ENCODE peak calls at places on chromosomes 3 and 15, in six cellular contexts. One of them, this sample, is unnamed.

GRCh38 chr15:38522922-38523321 is 41.7 kb downstream of the RASGRP1 start:
- DNase-seq in psoas muscle: no peak
- DNase-seq in stimulated activated CD4-positive, alpha-beta T cell treated with anti-CD3 and anti-CD28 coated beads, TNF-alpha, amount 100 ng/mL, for 4 hours: no peak
- DNase-seq in NCI-H1694 treated with DMSO at 0.1 percent for 48 hours: no peak
- DNase-seq in LoVo: no peak
- DNase-seq in T follicular helper cell: no peak
- DNase-seq in this sample: no peak

GRCh38 chr3:31813197-31813596 is 167.9 kb downstream of the OSBPL10 start:
- DNase-seq in psoas muscle: no peak
- DNase-seq in stimulated activated CD4-positive, alpha-beta T cell treated with anti-CD3 and anti-CD28 coated beads, TNF-alpha, amount 100 ng/mL, for 4 hours: no peak
- DNase-seq in NCI-H1694 treated with DMSO at 0.1 percent for 48 hours: no peak
- DNase-seq in LoVo: no peak
- DNase-seq in T follicular helper cell: no peak
- DNase-seq in this sample: no peak

GRCh38 chr15:90025461-90026033 is 24.4 kb downstream of the ZNF710 start:
- DNase-seq in psoas muscle: no peak
- DNase-seq in stimulated activated CD4-positive, alpha-beta T cell treated with anti-CD3 and anti-CD28 coated beads, TNF-alpha, amount 100 ng/mL, for 4 hours: no peak
- DNase-seq in NCI-H1694 treated with DMSO at 0.1 percent for 48 hours: no peak
- DNase-seq in LoVo: no peak
- DNase-seq in T follicular helper cell: no peak
- DNase-seq in this sample: no peak

GRCh38 chr3:36540898-36541518 is 160.7 kb downstream of the STAC start:
- DNase-seq in psoas muscle: no peak
- DNase-seq in stimulated activated CD4-positive, alpha-beta T cell treated with anti-CD3 and anti-CD28 coated beads, TNF-alpha, amount 100 ng/mL, for 4 hours: no peak
- DNase-seq in NCI-H1694 treated with DMSO at 0.1 percent for 48 hours: no peak
- DNase-seq in LoVo: peak; percentile 16
- DNase-seq in T follicular helper cell: no peak
- DNase-seq in this sample: peak; percentile 27

GRCh38 chr15:26712350-26712749 is 60.5 kb downstream of the GABRB3 start:
- DNase-seq in psoas muscle: no peak
- DNase-seq in stimulated activated CD4-positive, alpha-beta T cell treated with anti-CD3 and anti-CD28 coated beads, TNF-alpha, amount 100 ng/mL, for 4 hours: no peak
- DNase-seq in NCI-H1694 treated with DMSO at 0.1 percent for 48 hours: no peak
- DNase-seq in LoVo: no peak
- DNase-seq in T follicular helper cell: no peak
- DNase-seq in this sample: no peak

GRCh38 chr15:74264081-74264501 is 28.0 kb downstream of the CCDC33 start:
- DNase-seq in psoas muscle: no peak
- DNase-seq in stimulated activated CD4-positive, alpha-beta T cell treated with anti-CD3 and anti-CD28 coated beads, TNF-alpha, amount 100 ng/mL, for 4 hours: no peak
- DNase-seq in NCI-H1694 treated with DMSO at 0.1 percent for 48 hours: no peak
- DNase-seq in LoVo: no peak
- DNase-seq in T follicular helper cell: no peak
- DNase-seq in this sample: no peak

GRCh38 chr3:52317601-52318000 is 1.5 kb downstream of the DNAH1 start:
- DNase-seq in psoas muscle: peak; percentile 81
- DNase-seq in stimulated activated CD4-positive, alpha-beta T cell treated with anti-CD3 and anti-CD28 coated beads, TNF-alpha, amount 100 ng/mL, for 4 hours: peak; percentile 46
- DNase-seq in NCI-H1694 treated with DMSO at 0.1 percent for 48 hours: no peak
- DNase-seq in LoVo: no peak
- DNase-seq in T follicular helper cell: peak; percentile 66
- DNase-seq in this sample: no peak

GRCh38 chr3:184479426-184480126 is 82.0 kb upstream of the EPHB3 start:
- DNase-seq in psoas muscle: no peak
- DNase-seq in stimulated activated CD4-positive, alpha-beta T cell treated with anti-CD3 and anti-CD28 coated beads, TNF-alpha, amount 100 ng/mL, for 4 hours: no peak
- DNase-seq in NCI-H1694 treated with DMSO at 0.1 percent for 48 hours: no peak
- DNase-seq in LoVo: no peak
- DNase-seq in T follicular helper cell: no peak
- DNase-seq in this sample: no peak

GRCh38 chr15:89662893-89663673 is 7.8 kb upstream of the KIF7 start:
- DNase-seq in psoas muscle: peak; percentile 73
- DNase-seq in stimulated activated CD4-positive, alpha-beta T cell treated with anti-CD3 and anti-CD28 coated beads, TNF-alpha, amount 100 ng/mL, for 4 hours: no peak
- DNase-seq in NCI-H1694 treated with DMSO at 0.1 percent for 48 hours: no peak
- DNase-seq in LoVo: no peak
- DNase-seq in T follicular helper cell: no peak
- DNase-seq in this sample: peak; percentile 88

GRCh38 chr15:68609618-68610017 is 30.8 kb downstream of the CORO2B start:
- DNase-seq in psoas muscle: peak; percentile 95
- DNase-seq in stimulated activated CD4-positive, alpha-beta T cell treated with anti-CD3 and anti-CD28 coated beads, TNF-alpha, amount 100 ng/mL, for 4 hours: no peak
- DNase-seq in NCI-H1694 treated with DMSO at 0.1 percent for 48 hours: no peak
- DNase-seq in LoVo: no peak
- DNase-seq in T follicular helper cell: no peak
- DNase-seq in this sample: no peak

GRCh38 chr3:45981321-45982038 is 14.1 kb downstream of the FYCO1 start:
- DNase-seq in psoas muscle: no peak
- DNase-seq in stimulated activated CD4-positive, alpha-beta T cell treated with anti-CD3 and anti-CD28 coated beads, TNF-alpha, amount 100 ng/mL, for 4 hours: no peak
- DNase-seq in NCI-H1694 treated with DMSO at 0.1 percent for 48 hours: no peak
- DNase-seq in LoVo: no peak
- DNase-seq in T follicular helper cell: no peak
- DNase-seq in this sample: peak; percentile 56

This sample was measured in astrocyte.